ENCODE peak calls at places on chromosomes 5 and 9, in nine cellular contexts. O is left colon; E is CD4-positive, CD25-positive, alpha-beta regulatory T cell; D is adrenal gland; W is GM10248; H is midbrain; J is MCF 10A; U is MV-4-11; V is upper lobe of right lung. N is an unnamed sample.

GRCh38 chr5:38660194-38660668 is 103.8 kb upstream of the LIFR start:
- DNase-seq in O (no peak), E (no peak), D (no peak), W (no peak), H (no peak), J (peak; percentile 85), U (no peak), V (no peak), N (peak; percentile 98)

GRCh38 chr9:21075484-21075883 is 2.3 kb downstream of the IFNB1 start:
- DNase-seq in O (no peak), E (no peak), D (no peak), W (no peak), H (no peak), J (no peak), U (no peak), V (no peak), N (no peak)

GRCh38 chr5:152532714-152533113 is 127.6 kb upstream of the NMUR2 start:
- DNase-seq in O (no peak), E (peak; percentile 53), D (no peak), W (peak; percentile 18), H (peak; percentile 76), J (peak; percentile 75), U (peak; percentile 11), V (no peak), N (peak; percentile 85)

GRCh38 chr5:102792705-102793104 is 37.6 kb downstream of the PAM start:
- DNase-seq in O (no peak), E (peak; percentile 37), D (no peak), W (no peak), H (no peak), J (peak; percentile 34), U (peak; percentile 57), V (no peak), N (peak; percentile 67)

GRCh38 chr5:125311743-125312142 is 565.3 kb upstream of the ZNF608 start:
- DNase-seq in O (no peak), E (no peak), D (no peak), W (no peak), H (no peak), J (peak; percentile 70), U (no peak), V (no peak), N (no peak)

GRCh38 chr9:98706651-98707103 is 2.1 kb downstream of the GABBR2 start:
- DNase-seq in O (no peak), E (no peak), D (no peak), W (no peak), H (no peak), J (no peak), U (peak; percentile 32), V (no peak), N (peak; percentile 81)

GRCh38 chr9:124017929-124018730 is 6.6 kb downstream of the LHX2 start:
- DNase-seq in O (no peak), E (no peak), D (no peak), W (peak; percentile 8), H (no peak), J (no peak), U (no peak), V (peak; percentile 56), N (peak; percentile 45)

GRCh38 chr5:14256756-14257393 is 113.7 kb downstream of the TRIO start:
- DNase-seq in O (no peak), E (no peak), D (no peak), W (no peak), H (no peak), J (no peak), U (no peak), V (no peak), N (no peak)

GRCh38 chr5:32115985-32116384 is 58.1 kb downstream of the GOLPH3 start:
- DNase-seq in O (no peak), E (no peak), D (peak; percentile 48), W (no peak), H (no peak), J (no peak), U (no peak), V (no peak), N (no peak)